ENCODE peak calls at places on chromosomes 7 and 10, in seven cellular contexts. G, U, R, T, Y, V and S are unnamed samples.

GRCh38 chr7:41005381-41005901 is 697.4 kb downstream of the INHBA start:
- DNase-seq in G (no peak), U (peak; percentile 88), R (no peak), T (no peak), Y (no peak), V (no peak), S (no peak)

GRCh38 chr10:80204801-80205477 is 398 bp downstream of the ANXA11 start:
- DNase-seq in G (no peak), U (no peak), R (no peak), T (peak; percentile 66), Y (peak; percentile 69), V (peak; percentile 33), S (peak; percentile 58)

GRCh38 chr7:122166708-122167107 is 22.7 kb upstream of the AASS start:
- DNase-seq in G (no peak), U (peak; percentile 82), R (no peak), T (no peak), Y (no peak), V (no peak), S (no peak)

GRCh38 chr7:94375713-94376112 is 19.0 kb upstream of the COL1A2 start:
- DNase-seq in G (no peak), U (peak; percentile 99), R (no peak), T (peak; percentile 69), Y (peak; percentile 57), V (no peak), S (no peak)

GRCh38 chr7:135976312-135977019 is 693 bp downstream of the MTPN start:
- DNase-seq in G (peak; percentile 16), U (no peak), R (no peak), T (no peak), Y (no peak), V (peak; percentile 7), S (peak; percentile 21)

GRCh38 chr10:110363572-110364411 is 59.1 kb upstream of the SMNDC1 start:
- DNase-seq in G (no peak), U (no peak), R (no peak), T (no peak), Y (no peak), V (no peak), S (no peak)

GRCh38 chr7:41779918-41780317 is 77.0 kb upstream of the INHBA start:
- DNase-seq in G (no peak), U (peak; percentile 43), R (no peak), T (no peak), Y (no peak), V (no peak), S (no peak)

GRCh38 chr10:31749293-31749692 is 179.3 kb downstream of the ARHGAP12 start:
- DNase-seq in G (no peak), U (no peak), R (no peak), T (no peak), Y (no peak), V (no peak), S (no peak)

GRCh38 chr10:423167-423566 is 266.3 kb downstream of the DIP2C start:
- DNase-seq in G (no peak), U (no peak), R (no peak), T (no peak), Y (no peak), V (no peak), S (no peak)

GRCh38 chr10:6171891-6172354 is 30.8 kb upstream of the PFKFB3 start:
- DNase-seq in G (no peak), U (peak; percentile 99), R (no peak), T (peak; percentile 84), Y (no peak), V (no peak), S (no peak)

GRCh38 chr10:110932505-110933180 is 13.2 kb downstream of the SHOC2 start:
- DNase-seq in G (no peak), U (no peak), R (no peak), T (no peak), Y (no peak), V (no peak), S (no peak)

GRCh38 chr10:3882855-3883254 is 97.8 kb upstream of the KLF6 start:
- DNase-seq in G (no peak), U (no peak), R (no peak), T (peak; percentile 48), Y (no peak), V (no peak), S (no peak)

GRCh38 chr10:43458227-43458626 is 21.3 kb downstream of the ZNF487 start:
- DNase-seq in G (no peak), U (no peak), R (no peak), T (no peak), Y (no peak), V (no peak), S (no peak)

DNA sequence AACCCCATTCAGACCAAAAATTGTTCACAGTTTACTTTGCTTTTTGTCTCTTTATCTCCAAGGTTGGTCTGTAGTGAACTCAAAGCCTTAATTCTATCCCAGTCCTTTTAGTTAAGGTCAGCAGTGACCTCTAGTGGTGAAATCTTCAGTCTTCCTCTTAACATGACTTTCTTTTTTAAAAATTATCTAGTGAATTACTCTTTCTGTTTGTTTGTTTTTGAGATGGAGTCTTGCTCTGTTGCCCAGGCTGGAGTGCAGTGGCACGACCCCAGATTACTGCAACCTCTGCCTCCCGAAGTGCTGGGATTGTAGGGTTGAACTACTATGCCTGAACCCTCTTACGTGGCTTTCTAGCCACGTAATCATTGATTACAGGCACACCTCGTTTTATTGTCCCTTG is 25.0 kb downstream of the ZNF487 start:
- DNase-seq in G (peak; percentile 47), U (peak; percentile 93), R (peak; percentile 57), T (no peak), Y (no peak), V (peak; percentile 41), S (peak; percentile 65)
- TF ChIP-seq CTCF in G (peak; percentile 85), U (peak; percentile 57), R (peak; percentile 34), T (peak; percentile 58), Y (peak; percentile 84), V (peak; percentile 90), S (peak; percentile 55)

GRCh38 chr7:141460781-141461715 is 90.2 kb upstream of the AGK start:
- DNase-seq in G (no peak), U (no peak), R (peak; percentile 43), T (no peak), Y (no peak), V (no peak), S (no peak)
- TF ChIP-seq CTCF in G (no peak), U (no peak), R (no peak), T (no peak), Y (no peak), V (no peak), S (no peak)

GRCh38 chr7:25812086-25812855 is 339.7 kb upstream of the NFE2L3 start:
- DNase-seq in G (no peak), U (no peak), R (no peak), T (no peak), Y (no peak), V (no peak), S (no peak)
- TF ChIP-seq CTCF in G (no peak), U (no peak), R (no peak), T (no peak), Y (no peak), V (no peak), S (no peak)

GRCh38 chr7:124839687-124840086 is 74.1 kb upstream of the GPR37 start:
- DNase-seq in G (no peak), U (no peak), R (no peak), T (no peak), Y (no peak), V (no peak), S (no peak)

GRCh38 chr7:124843336-124843735 is 77.7 kb upstream of the GPR37 start:
- DNase-seq in G (no peak), U (no peak), R (no peak), T (no peak), Y (no peak), V (no peak), S (no peak)

GRCh38 chr7:124840435-124840834 is 74.8 kb upstream of the GPR37 start:
- DNase-seq in G (no peak), U (no peak), R (no peak), T (no peak), Y (no peak), V (no peak), S (no peak)
- TF ChIP-seq CTCF in G (peak; percentile 9), U (no peak), R (no peak), T (no peak), Y (peak; percentile 75), V (no peak), S (no peak)

DNA sequence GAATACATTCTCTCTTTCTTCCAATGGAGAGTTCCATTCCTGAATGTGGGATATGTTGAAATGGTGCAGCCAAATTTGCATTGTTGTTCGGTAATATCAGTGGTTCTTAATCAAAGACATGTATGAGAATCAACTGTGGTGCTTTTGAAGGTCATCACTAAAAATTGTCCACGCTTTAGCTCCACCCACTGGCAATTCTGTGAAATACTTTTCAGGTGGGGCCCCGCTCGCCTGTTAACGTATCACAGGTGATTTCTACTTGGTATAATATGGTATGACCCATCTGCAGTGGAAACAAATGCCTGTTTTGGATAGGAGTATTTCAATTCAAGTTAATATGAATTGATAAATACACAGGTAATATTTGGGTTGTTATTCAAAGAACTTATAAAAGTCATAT is 178.4 kb downstream of the NSUN6 start:
- DNase-seq in G (peak; percentile 50), U (peak; percentile 1), R (no peak), T (no peak), Y (peak; percentile 50), V (no peak), S (peak; percentile 22)
- TF ChIP-seq CTCF in G (peak; percentile 31), U (no peak), R (no peak), T (no peak), Y (peak; percentile 47), V (no peak), S (peak; percentile 18)

GRCh38 chr7:54476609-54477008 is 65.6 kb upstream of the VSTM2A start:
- DNase-seq in G (no peak), U (no peak), R (no peak), T (no peak), Y (no peak), V (no peak), S (no peak)

GRCh38 chr7:54477083-54477482 is 65.1 kb upstream of the VSTM2A start:
- DNase-seq in G (no peak), U (peak; percentile 2), R (no peak), T (no peak), Y (no peak), V (no peak), S (no peak)
- TF ChIP-seq CTCF in G (no peak), U (no peak), R (no peak), T (no peak), Y (no peak), V (peak; percentile 20), S (no peak)